ENCODE peak calls at places on chromosomes 11 and 22, in seven cellular contexts. P is HCT116, K is psoas muscle, X is lower lobe of right lung, T is adrenal gland, O is kidney, R is AG04450. E is an unnamed sample.

GRCh38 chr11:126111458-126112116 is 48.9 kb upstream of the CDON start:
- DNase-seq in T (no peak), R (no peak), P (no peak), O (no peak), X (no peak), K (peak), E (no peak)

GRCh38 chr11:79182794-79183193 is 258.0 kb downstream of the TENM4 start:
- DNase-seq in K (no peak), X (no peak), P (no peak), T (no peak), R (peak), O (no peak), E (no peak)

GRCh38 chr11:73055655-73056354 is 86.3 kb downstream of the FCHSD2 start:
- DNase-seq in K (no peak), R (no peak), X (no peak), O (no peak), T (no peak), P (no peak), E (no peak)

GRCh38 chr22:47558828-47559700 is 796.6 kb downstream of the TBC1D22A start:
- DNase-seq in K (no peak), X (no peak), O (peak), R (no peak), P (no peak), T (no peak), E (no peak)

GRCh38 chr22:45604239-45604711 is 67.4 kb upstream of the ATXN10 start:
- DNase-seq in O (peak), R (no peak), T (peak), K (no peak), P (no peak), X (peak), E (peak)

GRCh38 chr22:38109391-38110000 is 988 bp downstream of the BAIAP2L2 start:
- DNase-seq in O (peak), K (no peak), T (no peak), X (peak), P (no peak), R (no peak), E (no peak)

GRCh38 chr11:115741376-115741775 is 237.2 kb upstream of the CADM1 start:
- DNase-seq in T (no peak), P (no peak), X (no peak), R (no peak), K (no peak), O (no peak), E (no peak)

GRCh38 chr11:81995907-81996306 is 737.8 kb downstream of the FAM181B start:
- DNase-seq in K (no peak), T (no peak), P (no peak), X (no peak), R (no peak), O (no peak), E (no peak)

GRCh38 chr11:119489087-119489486 is 66.1 kb upstream of the THY1 start:
- DNase-seq in O (peak), X (no peak), K (no peak), R (no peak), P (no peak), T (no peak), E (no peak)

GRCh38 chr22:35961480-35961902 is 67.1 kb downstream of the RBFOX2 start:
- DNase-seq in O (peak), K (no peak), P (no peak), R (peak), X (no peak), T (peak), E (peak)

GRCh38 chr22:46845281-46846153 is 83.1 kb downstream of the TBC1D22A start:
- DNase-seq in T (no peak), K (no peak), X (no peak), P (no peak), O (no peak), R (no peak), E (no peak)

GRCh38 chr11:75351541-75352416 is at the start of gene ARRB1:
- DNase-seq in R (no peak), T (peak), K (peak), X (peak), P (no peak), O (peak), E (peak)

GRCh38 chr22:39478461-39478860 is 21.6 kb downstream of the MGAT3 start:
- DNase-seq in R (no peak), K (peak), O (peak), T (peak), P (no peak), X (no peak), E (no peak)

GRCh38 chr22:49588739-49589138 is 238.9 kb downstream of the BRD1 start:
- DNase-seq in K (no peak), R (no peak), O (peak), P (no peak), X (peak), T (no peak), E (no peak)

GRCh38 chr22:36405671-36406070 is 17.9 kb upstream of the MYH9 start:
- DNase-seq in X (peak), T (peak), K (no peak), O (no peak), R (no peak), P (no peak), E (no peak)

DNA sequence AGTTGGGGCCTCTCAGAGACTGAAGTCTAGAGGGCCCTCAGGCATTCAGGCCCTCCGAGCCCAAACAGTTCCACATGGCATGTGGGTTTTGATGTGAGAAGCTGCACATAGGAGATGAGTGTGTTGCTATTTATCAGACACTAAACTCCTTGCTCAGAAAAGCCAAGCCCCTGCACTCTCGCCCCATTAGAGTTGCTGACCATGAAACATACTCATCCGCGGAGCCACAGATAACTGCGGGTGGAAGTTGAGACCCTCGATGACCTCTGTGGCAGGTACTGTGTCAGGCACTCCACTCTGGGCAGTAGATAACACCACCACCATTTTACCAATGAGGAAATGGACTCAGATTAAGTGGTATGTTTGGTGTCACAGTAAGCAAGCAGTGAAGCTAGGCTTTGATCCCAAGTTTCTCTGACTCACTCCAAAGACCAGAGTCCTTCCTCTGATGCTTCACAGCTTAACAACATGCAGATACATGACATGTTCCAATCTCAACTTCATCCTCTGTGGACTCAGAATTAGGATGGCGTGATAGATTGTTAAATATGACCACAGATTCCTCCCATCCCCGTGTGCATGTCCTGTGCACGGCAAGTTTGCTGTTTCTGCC is 202.1 kb downstream of the ADAMTS15 start:
- DNase-seq in X (no peak), R (no peak), P (no peak), O (no peak), K (no peak), T (no peak), E (no peak)
- H3K27ac ChIP-seq in X (peak), R (no peak), P (no peak), O (no peak), K (no peak), T (no peak), E (no peak)

DNA sequence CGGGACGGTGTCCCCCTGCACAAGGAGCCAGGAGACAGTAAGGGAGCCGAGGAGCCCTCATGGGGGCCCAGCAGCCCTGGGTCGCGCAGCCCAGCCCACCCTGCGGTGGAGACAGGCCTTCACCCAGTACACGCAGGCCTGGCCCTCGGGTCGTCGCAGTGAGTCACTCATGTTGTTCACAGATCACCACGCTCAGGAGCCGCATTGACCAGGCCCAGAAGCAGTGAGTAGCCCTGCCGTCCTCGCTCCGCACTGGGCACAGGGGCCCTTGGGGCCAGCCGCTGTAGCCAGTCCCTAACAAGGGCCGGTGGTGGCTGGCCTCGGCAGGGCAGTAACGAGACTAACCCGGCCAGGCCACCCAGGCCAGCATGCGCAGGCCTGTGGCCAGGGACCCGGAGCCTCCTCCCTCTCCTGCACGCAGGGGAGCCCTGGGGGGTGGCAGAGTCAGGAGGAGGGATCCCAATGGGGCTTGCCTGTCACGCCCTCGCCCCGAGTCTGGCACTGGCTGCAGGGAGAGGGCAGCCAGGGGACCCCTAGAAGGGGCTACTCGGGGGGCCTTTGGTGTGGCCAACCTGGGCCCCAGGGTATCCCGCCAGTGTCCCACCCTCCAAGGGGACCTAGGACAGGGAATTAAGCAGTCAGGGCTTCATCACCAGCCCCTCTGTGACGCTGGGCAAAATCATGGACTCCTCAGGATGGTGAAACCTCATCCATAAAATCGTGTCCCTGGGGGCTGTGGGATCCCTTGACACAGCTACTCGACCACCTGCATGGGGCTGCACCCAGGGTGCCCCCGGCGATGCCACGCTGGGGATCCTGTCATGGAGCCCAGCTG is 10.1 kb upstream of the MRPL23 start:
- DNase-seq in R (no peak), X (peak), T (no peak), P (no peak), O (peak), K (peak), E (no peak)
- TF ChIP-seq CTCF in R (no peak), X (no peak), T (no peak), P (no peak), O (no peak), K (no peak), E (no peak)

DNA sequence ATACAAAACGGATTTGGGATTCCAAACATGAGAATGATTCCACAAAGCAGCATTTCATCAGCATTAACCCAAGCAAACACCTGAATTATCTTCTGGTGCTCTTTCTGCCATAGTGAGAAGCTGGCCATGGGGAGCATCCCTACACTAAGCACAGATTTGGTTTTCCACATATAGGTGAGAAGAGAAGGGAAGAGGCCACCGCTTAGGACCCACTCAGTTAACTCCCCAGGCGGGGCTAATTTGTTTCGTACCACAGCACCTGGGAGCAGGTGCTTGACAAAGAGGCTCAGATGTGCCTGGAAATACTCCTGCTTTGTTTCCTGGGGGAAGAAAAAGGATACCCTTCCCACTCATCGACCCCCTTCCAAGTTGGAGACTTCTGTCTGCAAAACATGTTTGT is 64.2 kb downstream of the RAB30 start:
- DNase-seq in K (no peak), P (no peak), X (no peak), T (no peak), R (no peak), O (no peak), E (no peak)
- H3K27ac ChIP-seq in K (peak), P (no peak), X (peak), T (peak), R (no peak), O (no peak), E (no peak)

GRCh38 chr22:31733580-31734079 is 16.3 kb downstream of the PRR14L start:
- DNase-seq in R (no peak), X (no peak), K (no peak), T (no peak), O (no peak), P (no peak), E (no peak)

GRCh38 chr22:31726692-31727091 is 23.2 kb downstream of the PRR14L start:
- DNase-seq in O (no peak), X (no peak), P (no peak), T (no peak), K (no peak), R (no peak), E (no peak)

GRCh38 chr22:31732089-31732829 is 17.7 kb downstream of the PRR14L start:
- DNase-seq in P (no peak), K (no peak), O (no peak), R (no peak), T (no peak), X (no peak), E (no peak)

GRCh38 chr22:31728857-31729256 is 21.1 kb downstream of the PRR14L start:
- DNase-seq in P (no peak), O (no peak), X (no peak), R (no peak), T (no peak), K (no peak), E (no peak)

GRCh38 chr22:31730344-31730711 is 19.6 kb downstream of the PRR14L start:
- DNase-seq in O (no peak), X (no peak), T (no peak), R (no peak), K (no peak), P (no peak), E (no peak)
- TF ChIP-seq CTCF in O (no peak), X (no peak), T (no peak), R (no peak), K (no peak), P (peak), E (no peak)

GRCh38 chr11:61266602-61267001 is 25.6 kb downstream of the PGA5 start:
- DNase-seq in P (no peak), K (no peak), X (no peak), T (no peak), O (no peak), R (no peak), E (no peak)

GRCh38 chr11:61265357-61265756 is 24.4 kb downstream of the PGA5 start:
- DNase-seq in K (no peak), X (no peak), O (no peak), P (no peak), T (no peak), R (no peak), E (no peak)

GRCh38 chr11:61264795-61265194 is 23.8 kb downstream of the PGA5 start:
- DNase-seq in T (no peak), X (no peak), R (no peak), K (no peak), P (no peak), O (no peak), E (no peak)

GRCh38 chr11:61268588-61269250 is 26.4 kb downstream of the VWCE start:
- DNase-seq in T (no peak), O (no peak), K (no peak), X (no peak), P (no peak), R (no peak), E (no peak)

GRCh38 chr11:61267437-61267841 is 26.5 kb downstream of the PGA5 start:
- DNase-seq in O (no peak), X (no peak), P (no peak), R (no peak), K (no peak), T (peak), E (no peak)
- H3K27ac ChIP-seq in O (no peak), X (no peak), P (no peak), R (no peak), K (no peak), T (no peak), E (peak)

DNA sequence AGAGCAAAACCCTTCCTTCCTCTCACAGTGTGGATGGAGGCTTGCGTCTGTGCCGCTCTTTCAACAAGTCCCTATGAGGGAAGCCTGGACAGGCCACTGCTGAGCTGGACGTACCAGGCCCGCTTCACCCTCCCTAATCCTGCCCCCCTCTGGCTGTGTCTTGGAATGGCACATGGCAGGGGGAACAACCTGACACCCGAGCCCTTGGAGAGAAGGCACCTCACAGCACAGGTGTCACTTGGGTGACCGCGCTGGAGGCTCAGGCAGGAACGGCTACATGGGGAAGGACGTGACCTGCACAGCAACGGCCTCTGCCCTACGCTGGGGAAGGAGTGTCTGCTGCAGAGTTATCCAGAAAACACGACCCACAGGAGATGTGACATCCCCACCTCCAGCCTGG is 11.0 kb downstream of the CARS1 start:
- DNase-seq in K (peak), T (no peak), X (no peak), O (peak), P (no peak), R (no peak), E (no peak)
- TF ChIP-seq CTCF in K (no peak), T (no peak), X (no peak), O (no peak), P (peak), R (no peak), E (no peak)

DNA sequence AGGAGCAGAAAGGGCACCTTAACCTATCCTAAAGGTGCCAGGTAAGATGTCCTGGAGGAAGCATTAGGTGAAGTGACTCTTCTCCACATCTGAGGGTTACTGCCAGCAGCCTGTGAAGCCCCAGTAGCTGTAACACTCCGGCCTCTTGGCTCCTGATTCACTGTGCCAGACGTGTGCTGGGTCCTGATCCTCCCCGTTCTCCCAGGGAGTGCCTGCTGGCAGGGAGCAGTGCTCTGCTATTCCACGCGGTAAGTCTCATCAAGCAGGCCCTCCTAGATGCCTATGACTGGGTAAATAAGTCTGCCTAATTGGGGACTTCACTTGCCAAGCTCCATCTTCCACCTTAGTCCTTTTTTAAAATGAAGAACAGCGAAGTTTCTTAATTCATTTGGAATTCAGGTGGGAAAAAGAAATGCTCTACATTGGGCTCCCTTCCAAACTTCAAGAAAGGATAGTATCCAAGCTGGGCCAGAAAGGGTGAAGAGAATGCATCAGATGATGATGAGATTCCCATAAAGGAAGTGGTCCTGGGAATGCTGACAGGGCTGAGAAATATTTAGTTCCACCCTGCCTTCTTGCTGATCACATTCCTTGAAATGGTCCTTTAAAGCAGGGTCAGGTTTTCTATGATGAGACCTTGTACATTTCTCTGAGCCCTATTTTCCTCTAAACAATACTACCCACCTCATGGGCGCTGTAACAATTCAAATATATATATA is 188.0 kb downstream of the MAML2 start:
- DNase-seq in K (no peak), R (no peak), T (no peak), X (no peak), O (no peak), P (no peak), E (no peak)
- H3K27ac ChIP-seq in K (peak), R (peak), T (peak), X (peak), O (peak), P (no peak), E (peak)

GRCh38 chr11:65633390-65634139 is 4.3 kb upstream of the SIPA1 start:
- DNase-seq in R (no peak), P (no peak), X (no peak), K (no peak), O (no peak), T (no peak), E (no peak)

GRCh38 chr11:65634140-65634436 is 3.8 kb upstream of the SIPA1 start:
- DNase-seq in X (no peak), R (no peak), T (no peak), O (no peak), K (no peak), P (no peak), E (no peak)

GRCh38 chr11:65634905-65635731 is 2.8 kb upstream of the SIPA1 start:
- DNase-seq in R (no peak), O (no peak), T (no peak), X (no peak), K (no peak), P (no peak), E (no peak)

GRCh38 chr11:65636108-65636809 is 1.6 kb upstream of the SIPA1 start:
- DNase-seq in K (no peak), X (no peak), P (no peak), R (no peak), O (peak), T (no peak), E (no peak)

GRCh38 chr11:65634440-65634839 is 3.5 kb upstream of the SIPA1 start:
- DNase-seq in T (no peak), X (no peak), R (no peak), O (no peak), P (no peak), K (no peak), E (no peak)
- TF ChIP-seq CTCF in T (no peak), X (no peak), R (no peak), O (no peak), P (no peak), K (no peak), E (no peak)

GRCh38 chr22:29311468-29312217 is 3.9 kb downstream of the RASL10A start:
- DNase-seq in R (no peak), P (no peak), X (peak), K (peak), O (peak), T (no peak), E (no peak)
- H3K27ac ChIP-seq in R (no peak), P (peak), X (peak), K (peak), O (no peak), T (no peak), E (peak)

GRCh38 chr11:65558785-65559509 is 788 bp upstream of the LTBP3 start:
- DNase-seq in T (peak), O (peak), K (peak), X (peak), P (no peak), R (no peak), E (no peak)
- TF ChIP-seq CTCF in T (no peak), O (no peak), K (peak), X (no peak), P (no peak), R (no peak), E (no peak)